ENCODE peak calls at places on chromosome 12, in four cellular contexts. N is HFFc6, A is amniotic stem cell, R is pulmonary artery endothelial cell. X is an unnamed sample.

GRCh38 chr12:81300454-81300853 is 222.6 kb downstream of the ACSS3 start:
- DNase-seq in N (no peak), A (no peak), R (no peak), X (no peak)

GRCh38 chr12:3445127-3445978 is 45.6 kb upstream of the PRMT8 start:
- DNase-seq in N (no peak), A (no peak), R (no peak), X (no peak)

GRCh38 chr12:45727301-45727993 is 2.1 kb upstream of the ARID2 start:
- DNase-seq in N (peak; percentile 94), A (peak; percentile 88), R (peak; percentile 95), X (peak; percentile 97)

GRCh38 chr12:108173892-108174291 is 44.8 kb downstream of the WSCD2 start:
- DNase-seq in N (no peak), A (no peak), R (no peak), X (no peak)

GRCh38 chr12:57904426-57904825 is 36.9 kb upstream of the ATP23 start:
- DNase-seq in N (no peak), A (no peak), R (no peak), X (no peak)

GRCh38 chr12:113407931-113408585 is 4.4 kb upstream of the SDS start:
- DNase-seq in N (peak; percentile 31), A (no peak), R (no peak), X (no peak)

GRCh38 chr12:113466770-113467153 is 4.9 kb downstream of the LHX5 start:
- DNase-seq in N (no peak), A (no peak), R (no peak), X (no peak)

GRCh38 chr12:12946686-12947355 is 5.1 kb downstream of the GPRC5D start:
- DNase-seq in N (peak; percentile 36), A (no peak), R (no peak), X (no peak)

GRCh38 chr12:107903377-107904061 is 129.0 kb downstream of the ASCL4 start:
- DNase-seq in N (no peak), A (no peak), R (no peak), X (peak; percentile 14)

GRCh38 chr12:92144631-92145480 is 790 bp downstream of the BTG1 start:
- DNase-seq in N (peak; percentile 66), A (peak; percentile 16), R (peak; percentile 27), X (peak; percentile 88)

GRCh38 chr12:120353556-120354317 is 15.2 kb downstream of the MSI1 start:
- DNase-seq in N (no peak), A (no peak), R (no peak), X (no peak)

GRCh38 chr12:14403711-14404164 is 38.3 kb downstream of the ATF7IP start:
- DNase-seq in N (peak; percentile 75), A (peak; percentile 72), R (no peak), X (peak; percentile 73)

GRCh38 chr12:64665506-64665905 is 55.2 kb downstream of the RASSF3 start:
- DNase-seq in N (no peak), A (no peak), R (no peak), X (peak; percentile 31)

GRCh38 chr12:89450922-89451321 is 73.7 kb downstream of the GALNT4 start:
- DNase-seq in N (peak; percentile 48), A (no peak), R (peak; percentile 73), X (peak; percentile 56)

GRCh38 chr12:913919-914718 is 35.4 kb downstream of the RAD52 start:
- DNase-seq in N (peak; percentile 85), A (peak; percentile 12), R (no peak), X (no peak)

GRCh38 chr12:42862055-42862454 is 272.5 kb upstream of the PRICKLE1 start:
- DNase-seq in N (no peak), A (no peak), R (no peak), X (no peak)

GRCh38 chr12:45789025-45789424 is 59.5 kb downstream of the ARID2 start:
- DNase-seq in N (no peak), A (no peak), R (no peak), X (no peak)

GRCh38 chr12:96034631-96035282 is 630 bp downstream of the LTA4H start:
- DNase-seq in N (peak; percentile 5), A (no peak), R (no peak), X (no peak)

GRCh38 chr12:27999970-28000369 is 27.4 kb upstream of the PTHLH start:
- DNase-seq in N (peak; percentile 50), A (no peak), R (no peak), X (no peak)

GRCh38 chr12:103766028-103766427 is 75.0 kb downstream of the NT5DC3 start:
- DNase-seq in N (no peak), A (no peak), R (no peak), X (no peak)

GRCh38 chr12:24113701-24114100 is 164.2 kb upstream of the SOX5 start:
- DNase-seq in N (no peak), A (no peak), R (no peak), X (no peak)

GRCh38 chr12:116606397-116606796 is 47.2 kb downstream of the MAP1LC3B2 start:
- DNase-seq in N (no peak), A (no peak), R (no peak), X (no peak)

GRCh38 chr12:120241561-120242274 is 23.8 kb downstream of the PXN start:
- DNase-seq in N (no peak), A (no peak), R (peak; percentile 73), X (no peak)

GRCh38 chr12:2640709-2641108 is 154.1 kb upstream of the FKBP4 start:
- DNase-seq in N (peak; percentile 95), A (peak; percentile 90), R (peak; percentile 93), X (peak; percentile 35)

GRCh38 chr12:131283191-131283861 is 329.6 kb downstream of the ADGRD1 start:
- DNase-seq in N (no peak), A (no peak), R (no peak), X (no peak)

GRCh38 chr12:24073170-24073810 is 123.8 kb upstream of the SOX5 start:
- DNase-seq in N (no peak), A (no peak), R (no peak), X (no peak)

GRCh38 chr12:53495903-53496751 is 3.1 kb downstream of the MAP3K12 start:
- DNase-seq in N (no peak), A (no peak), R (no peak), X (no peak)

GRCh38 chr12:102955926-102956737 is 1.3 kb upstream of the ASCL1 start:
- DNase-seq in N (no peak), A (no peak), R (no peak), X (no peak)

GRCh38 chr12:118980407-118981014 is 830 bp upstream of the SRRM4 start:
- DNase-seq in N (no peak), A (no peak), R (no peak), X (no peak)

GRCh38 chr12:1532367-1532752 is 62.0 kb downstream of the FBXL14 start:
- DNase-seq in N (no peak), A (no peak), R (no peak), X (no peak)

GRCh38 chr12:121005346-121005815 is 10.9 kb downstream of the C12orf43 start:
- DNase-seq in N (peak; percentile 24), A (no peak), R (peak; percentile 13), X (peak; percentile 57)

GRCh38 chr12:25549120-25549519 is 4.0 kb downstream of the LMNTD1 start:
- DNase-seq in N (no peak), A (no peak), R (no peak), X (no peak)

GRCh38 chr12:124369055-124369900 is 74.4 kb downstream of the RFLNA start:
- DNase-seq in N (peak; percentile 89), A (no peak), R (peak; percentile 75), X (peak; percentile 92)

GRCh38 chr12:132736378-132736777 is 25.3 kb downstream of the ANKLE2 start:
- DNase-seq in N (no peak), A (no peak), R (no peak), X (no peak)

X was measured in dermis microvascular lymphatic vessel endothelial cell.